ENCODE peak calls at places on chromosomes 3 and 15, in ten cellular contexts. J is NCI-H187 treated with DMSO at 0.1 percent for 48 hours; L is GOT3; I is activated CD8-positive, alpha-beta memory T cell treated with anti-CD3 and anti-CD28 coated beads for 24 hours; Q is GM10248; T is iPS-NIHi11; O is HCEC 1CT; W is endothelial cell; Z is choroid plexus epithelial cell; X is posterior cingulate gyrus. U is an unnamed sample.
A peak's percentile ranks its signal among the peaks of the same experiment; 100 is the strongest.

GRCh38 chr3:138752886-138753285 is 81.8 kb downstream of the PIK3CB start:
- DNase-seq in Z (peak; percentile 47), T (no peak), W (no peak), I (no peak), L (no peak), Q (no peak), X (no peak), J (no peak), O (no peak), U (no peak)

GRCh38 chr15:59340325-59340724 is 32.3 kb downstream of the MYO1E start:
- DNase-seq in X (no peak), Z (no peak), O (no peak), Q (no peak), W (no peak), T (no peak), L (no peak), J (no peak), I (no peak), U (no peak)

GRCh38 chr3:183825380-183826161 is at the start of gene MAP6D1:
- DNase-seq in I (peak; percentile 83), L (peak; percentile 47), J (no peak), O (peak; percentile 41), T (peak; percentile 94), W (peak; percentile 52), Z (peak; percentile 48), X (peak; percentile 97), Q (peak; percentile 73), U (no peak)

GRCh38 chr3:183745300-183746098 is 47.9 kb downstream of the YEATS2 start:
- DNase-seq in X (no peak), W (no peak), Z (peak; percentile 77), O (no peak), J (no peak), T (peak; percentile 31), L (no peak), I (no peak), Q (no peak), U (no peak)

GRCh38 chr3:97105989-97106651 is 291.7 kb downstream of the EPHA6 start:
- DNase-seq in J (no peak), I (no peak), W (no peak), O (no peak), T (no peak), Z (no peak), X (no peak), Q (no peak), L (no peak), U (no peak)

GRCh38 chr15:82129144-82129692 is 83.4 kb upstream of the MEX3B start:
- DNase-seq in Z (no peak), X (no peak), Q (no peak), O (no peak), I (no peak), J (no peak), T (no peak), W (no peak), L (no peak), U (no peak)

GRCh38 chr3:71054312-71054711 is 529.2 kb downstream of the FOXP1 start:
- DNase-seq in L (no peak), J (no peak), X (no peak), W (no peak), T (no peak), Z (no peak), O (no peak), Q (no peak), I (no peak), U (no peak)

GRCh38 chr3:123116116-123116515 is 49.3 kb downstream of the PDIA5 start:
- DNase-seq in L (no peak), T (no peak), I (no peak), Z (no peak), W (no peak), O (no peak), J (no peak), X (peak; percentile 57), Q (no peak), U (no peak)

GRCh38 chr3:180250172-180250571 is 213.4 kb upstream of the PEX5L start:
- DNase-seq in T (no peak), W (no peak), Z (no peak), I (no peak), L (no peak), X (no peak), O (peak; percentile 92), J (no peak), Q (no peak), U (no peak)

GRCh38 chr3:156483426-156483825 is 71.5 kb downstream of the SSR3 start:
- DNase-seq in O (peak; percentile 92), Z (peak; percentile 90), W (no peak), L (no peak), T (no peak), I (peak; percentile 60), J (no peak), X (no peak), Q (peak; percentile 33), U (no peak)

GRCh38 chr15:88904808-88905327 is 8.3 kb downstream of the MFGE8 start:
- DNase-seq in L (peak; percentile 21), I (peak; percentile 95), T (peak; percentile 83), Z (peak; percentile 81), J (no peak), O (peak; percentile 41), X (peak; percentile 97), W (peak; percentile 83), Q (peak; percentile 85), U (no peak)

GRCh38 chr15:92780816-92781215 is 119.3 kb upstream of the CHD2 start:
- DNase-seq in J (peak; percentile 68), I (no peak), O (no peak), W (no peak), Q (no peak), L (no peak), X (no peak), Z (no peak), T (no peak), U (no peak)

GRCh38 chr3:10263549-10264363 is 15.5 kb downstream of the TATDN2 start:
- DNase-seq in Z (peak; percentile 78), I (peak; percentile 81), T (peak; percentile 93), W (peak; percentile 59), J (no peak), X (peak; percentile 27), O (peak; percentile 23), L (no peak), Q (no peak), U (no peak)

GRCh38 chr3:99242271-99242670 is 340.8 kb upstream of the DCBLD2 start:
- DNase-seq in I (no peak), J (no peak), Z (no peak), Q (no peak), O (peak; percentile 7), T (no peak), W (no peak), L (no peak), X (no peak), U (no peak)

GRCh38 chr3:28615071-28615470 is 266.4 kb upstream of the AZI2 start:
- DNase-seq in W (no peak), I (no peak), L (no peak), Z (no peak), X (no peak), J (no peak), T (no peak), Q (no peak), O (no peak), U (no peak)

U was measured in ascending aorta.